ENCODE peak calls at places on chromosomes 16 and 17, in ten cellular contexts. J is hepatic stellate cell, H is DMS 273 treated with DMSO at 0.1 percent for 48 hours, G is type B pancreatic cell, R is endothelial cell, Y is T follicular helper cell, I is left colon, N is lung, V is H9, M is EL. T is an unnamed sample.

GRCh38 chr17:33978889-33979288 is 276.2 kb upstream of the CCL2 start:
- DNase-seq in J (no peak), H (no peak), G (no peak), R (no peak), Y (no peak), I (no peak), N (no peak), V (no peak), M (no peak), T (no peak)

GRCh38 chr16:88883946-88884345 is 17.5 kb upstream of the PABPN1L start:
- DNase-seq in J (no peak), H (no peak), G (no peak), R (no peak), Y (no peak), I (no peak), N (no peak), V (no peak), M (no peak), T (no peak)

GRCh38 chr16:473046-474043 is 47.9 kb downstream of the RAB11FIP3 start:
- DNase-seq in J (no peak), H (no peak), G (no peak), R (no peak), Y (no peak), I (no peak), N (no peak), V (no peak), M (no peak), T (no peak)

GRCh38 chr17:76354747-76355310 is 1.1 kb upstream of the PRPSAP1 start:
- DNase-seq in J (no peak), H (no peak), G (no peak), R (no peak), Y (no peak), I (no peak), N (no peak), V (no peak), M (no peak), T (peak)

GRCh38 chr17:52297230-52298010 is 138.9 kb upstream of the CA10 start:
- DNase-seq in J (no peak), H (peak), G (no peak), R (no peak), Y (no peak), I (no peak), N (no peak), V (no peak), M (no peak), T (peak)

GRCh38 chr17:79982986-79983385 is 52.7 kb downstream of the TBC1D16 start:
- DNase-seq in J (no peak), H (no peak), G (no peak), R (no peak), Y (no peak), I (no peak), N (no peak), V (peak), M (no peak), T (no peak)

GRCh38 chr16:1333854-1334719 is 642 bp downstream of the BAIAP3 start:
- DNase-seq in J (no peak), H (no peak), G (no peak), R (no peak), Y (no peak), I (no peak), N (no peak), V (no peak), M (no peak), T (no peak)

GRCh38 chr17:72077326-72077960 is 43.4 kb upstream of the SOX9 start:
- DNase-seq in J (no peak), H (no peak), G (no peak), R (no peak), Y (no peak), I (no peak), N (no peak), V (no peak), M (no peak), T (no peak)

GRCh38 chr17:68785565-68786486 is 169.4 kb downstream of the ABCA8 start:
- DNase-seq in J (no peak), H (no peak), G (no peak), R (no peak), Y (no peak), I (no peak), N (no peak), V (no peak), M (no peak), T (no peak)

GRCh38 chr16:27923751-27924150 is 139.8 kb downstream of the GSG1L start:
- DNase-seq in J (no peak), H (no peak), G (no peak), R (no peak), Y (no peak), I (no peak), N (no peak), V (no peak), M (no peak), T (no peak)

GRCh38 chr16:66264311-66265105 is 102.0 kb upstream of the CDH5 start:
- DNase-seq in J (no peak), H (no peak), G (peak), R (no peak), Y (no peak), I (no peak), N (no peak), V (no peak), M (no peak), T (no peak)

GRCh38 chr16:20734782-20735181 is 6.8 kb downstream of the THUMPD1 start:
- DNase-seq in J (no peak), H (no peak), G (no peak), R (no peak), Y (no peak), I (no peak), N (no peak), V (no peak), M (no peak), T (no peak)

GRCh38 chr16:47460755-47461597 is at the start of the genes ITFG1 and PHKB:
- DNase-seq in J (peak), H (peak), G (peak), R (peak), Y (peak), I (peak), N (peak), V (peak), M (peak), T (peak)

GRCh38 chr17:43846963-43847369 is at the start of gene CD300LG:
- DNase-seq in J (no peak), H (no peak), G (no peak), R (no peak), Y (no peak), I (no peak), N (no peak), V (peak), M (no peak), T (peak)

GRCh38 chr16:75333770-75334169 is 82.3 kb upstream of the BCAR1 start:
- DNase-seq in J (no peak), H (no peak), G (no peak), R (no peak), Y (no peak), I (no peak), N (no peak), V (no peak), M (no peak), T (peak)

GRCh38 chr17:12395733-12396354 is 269.8 kb upstream of the MYOCD start:
- DNase-seq in J (peak), H (no peak), G (no peak), R (peak), Y (no peak), I (peak), N (peak), V (peak), M (no peak), T (peak)

GRCh38 chr17:64003526-64004121 is 5.5 kb downstream of the PRR29 start:
- DNase-seq in J (no peak), H (no peak), G (no peak), R (no peak), Y (no peak), I (peak), N (no peak), V (peak), M (no peak), T (no peak)

GRCh38 chr17:71438631-71439146 is 682.1 kb upstream of the SOX9 start:
- DNase-seq in J (peak), H (no peak), G (no peak), R (no peak), Y (no peak), I (no peak), N (peak), V (no peak), M (peak), T (no peak)

GRCh38 chr17:77473615-77474226 is 333.0 kb downstream of the SEC14L1 start:
- DNase-seq in J (no peak), H (no peak), G (no peak), R (no peak), Y (no peak), I (no peak), N (no peak), V (no peak), M (no peak), T (no peak)

T was measured in KBM-7.